ENCODE peak calls at places on chromosomes 2 and 18, in five cellular contexts. H is AG10803, Z is GF-D8, N is ACHN, F is caudate nucleus. V is an unnamed sample.

GRCh38 chr2:131656816-131657633 is 129.3 kb downstream of the CCDC74A start:
- DNase-seq in H (no peak), Z (no peak), N (no peak), F (no peak), V (no peak)

GRCh38 chr2:164873096-164873670 is 31.6 kb upstream of the COBLL1 start:
- DNase-seq in H (no peak), Z (no peak), N (no peak), F (no peak), V (no peak)

GRCh38 chr18:5851998-5852397 is 43.3 kb downstream of the TMEM200C start:
- DNase-seq in H (no peak), Z (no peak), N (no peak), F (no peak), V (no peak)

GRCh38 chr2:224722777-224723176 is 6.6 kb upstream of the CCDC195 start:
- DNase-seq in H (no peak), Z (no peak), N (no peak), F (no peak), V (no peak)

GRCh38 chr2:157758586-157758985 is 117.5 kb downstream of the ACVR1 start:
- DNase-seq in H (no peak), Z (no peak), N (no peak), F (no peak), V (no peak)

GRCh38 chr2:105431367-105432088 is 32.7 kb upstream of the FHL2 start:
- DNase-seq in H (peak; percentile 44), Z (no peak), N (no peak), F (no peak), V (no peak)

GRCh38 chr2:70807102-70807827 is 13.1 kb downstream of the CLEC4F start:
- DNase-seq in H (no peak), Z (no peak), N (no peak), F (no peak), V (no peak)

GRCh38 chr2:196974970-196975369 is 48.5 kb upstream of the PGAP1 start:
- DNase-seq in H (no peak), Z (no peak), N (no peak), F (no peak), V (no peak)

GRCh38 chr2:206442854-206443734 is at the start of gene ADAM23:
- DNase-seq in H (peak; percentile 31), Z (no peak), N (no peak), F (peak; percentile 37), V (peak; percentile 37)

GRCh38 chr2:128040166-128040771 is 12.4 kb upstream of the SAP130 start:
- DNase-seq in H (no peak), Z (no peak), N (no peak), F (no peak), V (no peak)

GRCh38 chr2:126970583-126970982 is 71.9 kb downstream of the TEX51 start:
- DNase-seq in H (no peak), Z (no peak), N (no peak), F (no peak), V (no peak)

GRCh38 chr2:7661532-7661931 is 744.3 kb downstream of the RNF144A start:
- DNase-seq in H (no peak), Z (no peak), N (no peak), F (no peak), V (no peak)

GRCh38 chr2:213451542-213452256 is 167.4 kb downstream of the SPAG16 start:
- DNase-seq in H (no peak), Z (no peak), N (no peak), F (no peak), V (no peak)

GRCh38 chr2:6764968-6765723 is 100.6 kb downstream of the CMPK2 start:
- DNase-seq in H (no peak), Z (no peak), N (no peak), F (no peak), V (no peak)

GRCh38 chr2:28049416-28049815 is 158.9 kb downstream of the BABAM2 start:
- DNase-seq in H (peak; percentile 48), Z (no peak), N (no peak), F (no peak), V (no peak)

GRCh38 chr2:119377266-119377972 is 10.6 kb downstream of the DBI start:
- DNase-seq in H (no peak), Z (peak; percentile 83), N (no peak), F (no peak), V (no peak)

V was measured in central memory CD4-positive, alpha-beta T cell.